ENCODE peak calls at places on chromosomes 5 and 9, in six cellular contexts. O is HFF-Myc; J is activated naive CD8-positive, alpha-beta T cell treated with anti-CD3 and anti-CD28 coated beads, Interleukin-2, amount 50 U/mL, for 24 hours; Z is fibroblast of lung; C is GM23338; A is NCI-H1436. H is an unnamed sample.
A peak's percentile ranks its signal among the peaks of the same experiment; 100 is the strongest.

GRCh38 chr5:153352685-153353219 is 137.7 kb upstream of the GRIA1 start:
- DNase-seq in O (no peak), J (peak; percentile 23), Z (peak; percentile 46), C (no peak), A (no peak), H (peak; percentile 46)

GRCh38 chr5:29079771-29080170 is 2041.4 kb upstream of the CDH9 start:
- DNase-seq in O (no peak), J (no peak), Z (no peak), C (peak; percentile 70), A (no peak), H (no peak)

GRCh38 chr5:2908086-2908485 is 156.6 kb upstream of the IRX2 start:
- DNase-seq in O (no peak), J (no peak), Z (no peak), C (no peak), A (no peak), H (no peak)

GRCh38 chr9:16112116-16112515 is 559.3 kb downstream of the CCDC171 start:
- DNase-seq in O (no peak), J (no peak), Z (no peak), C (peak; percentile 42), A (no peak), H (no peak)

GRCh38 chr5:77379558-77380061 is 112.5 kb downstream of the WDR41 start:
- DNase-seq in O (no peak), J (peak; percentile 29), Z (no peak), C (no peak), A (no peak), H (peak; percentile 51)

GRCh38 chr5:132429451-132430440 is 60.2 kb downstream of the SLC22A5 start:
- DNase-seq in O (no peak), J (no peak), Z (no peak), C (no peak), A (no peak), H (no peak)

GRCh38 chr5:139636975-139637408 is 11.2 kb upstream of the CXXC5 start:
- DNase-seq in O (no peak), J (no peak), Z (peak; percentile 72), C (no peak), A (no peak), H (peak; percentile 51)

GRCh38 chr5:83865579-83865978 is 144.9 kb upstream of the HAPLN1 start:
- DNase-seq in O (no peak), J (no peak), Z (no peak), C (no peak), A (no peak), H (no peak)

GRCh38 chr5:95164869-95165268 is 120.0 kb downstream of the MCTP1 start:
- DNase-seq in O (no peak), J (no peak), Z (no peak), C (no peak), A (no peak), H (no peak)

GRCh38 chr5:22250528-22250927 is 602.6 kb downstream of the CDH12 start:
- DNase-seq in O (no peak), J (no peak), Z (no peak), C (no peak), A (no peak), H (no peak)

GRCh38 chr5:137808503-137809135 is 54.5 kb upstream of the HNRNPA0 start:
- DNase-seq in O (no peak), J (no peak), Z (peak; percentile 20), C (no peak), A (no peak), H (no peak)

GRCh38 chr5:16582081-16582480 is 34.7 kb downstream of the RETREG1 start:
- DNase-seq in O (no peak), J (no peak), Z (no peak), C (no peak), A (no peak), H (no peak)

GRCh38 chr9:14768561-14769234 is 46.2 kb upstream of the CER1 start:
- DNase-seq in O (peak; percentile 25), J (no peak), Z (peak; percentile 32), C (peak; percentile 81), A (peak; percentile 36), H (peak; percentile 8)

GRCh38 chr5:126855266-126855665 is 78.3 kb downstream of the LMNB1 start:
- DNase-seq in O (no peak), J (no peak), Z (peak; percentile 29), C (no peak), A (no peak), H (peak; percentile 19)